ENCODE peak calls at places on chromosome 1, in four cellular contexts. One of them, this sample, is unnamed.

GRCh38 chr1:30677471-30677870 is 45.9 kb downstream of the MATN1 start:
- DNase-seq in GM12878: no peak
- DNase-seq in HepG2: no peak
- DNase-seq in K562: no peak
- DNase-seq in this sample: no peak

GRCh38 chr1:110187139-110187890 is 22.8 kb upstream of the KCNC4 start:
- DNase-seq in HepG2: no peak
- DNase-seq in K562: no peak
- DNase-seq in GM12878: no peak
- DNase-seq in this sample: no peak

GRCh38 chr1:245234217-245235120 is 79.7 kb downstream of the KIF26B start:
- DNase-seq in GM12878: no peak
- DNase-seq in K562: no peak
- DNase-seq in HepG2: no peak
- DNase-seq in this sample: no peak

GRCh38 chr1:234925440-234926251 is 203.0 kb downstream of the TOMM20 start:
- DNase-seq in GM12878: peak; percentile 40
- DNase-seq in HepG2: peak; percentile 80
- DNase-seq in K562: no peak
- DNase-seq in this sample: peak; percentile 99

GRCh38 chr1:243718893-243719292 is 131.2 kb downstream of the AKT3 start:
- DNase-seq in HepG2: no peak
- DNase-seq in GM12878: no peak
- DNase-seq in K562: no peak
- DNase-seq in this sample: peak; percentile 85

GRCh38 chr1:119139393-119139792 is 1.1 kb downstream of the WARS2 start:
- DNase-seq in GM12878: peak; percentile 44
- DNase-seq in K562: peak; percentile 52
- DNase-seq in HepG2: no peak
- DNase-seq in this sample: no peak

GRCh38 chr1:12572506-12572905 is 45.5 kb downstream of the DHRS3 start:
- DNase-seq in GM12878: no peak
- DNase-seq in K562: no peak
- DNase-seq in HepG2: no peak
- DNase-seq in this sample: no peak

GRCh38 chr1:7393141-7393540 is 378.0 kb upstream of the VAMP3 start:
- DNase-seq in K562: no peak
- DNase-seq in GM12878: no peak
- DNase-seq in HepG2: no peak
- DNase-seq in this sample: no peak

GRCh38 chr1:94709891-94710581 is 110.1 kb upstream of the SLC44A3 start:
- DNase-seq in GM12878: no peak
- DNase-seq in HepG2: no peak
- DNase-seq in K562: no peak
- DNase-seq in this sample: peak; percentile 43

GRCh38 chr1:214228976-214229375 is 52.0 kb upstream of the SMYD2 start:
- DNase-seq in GM12878: no peak
- DNase-seq in K562: no peak
- DNase-seq in HepG2: no peak
- DNase-seq in this sample: no peak

GRCh38 chr1:231584117-231584516 is 42.5 kb upstream of the DISC1 start:
- DNase-seq in K562: peak; percentile 68
- DNase-seq in GM12878: no peak
- DNase-seq in HepG2: peak; percentile 47
- DNase-seq in this sample: peak; percentile 82

GRCh38 chr1:162500805-162501204 is 3.2 kb downstream of the UHMK1 start:
- DNase-seq in K562: no peak
- DNase-seq in HepG2: no peak
- DNase-seq in GM12878: no peak
- DNase-seq in this sample: peak; percentile 36

GRCh38 chr1:170662561-170662971 is 1.4 kb upstream of the PRRX1 start:
- DNase-seq in HepG2: no peak
- DNase-seq in GM12878: no peak
- DNase-seq in K562: no peak
- DNase-seq in this sample: peak; percentile 33

GRCh38 chr1:32972814-32973428 is 8.3 kb upstream of the RNF19B start:
- DNase-seq in HepG2: no peak
- DNase-seq in K562: no peak
- DNase-seq in GM12878: no peak
- DNase-seq in this sample: peak; percentile 45

GRCh38 chr1:165456114-165456513 is 11.2 kb upstream of the RXRG start:
- DNase-seq in K562: no peak
- DNase-seq in HepG2: no peak
- DNase-seq in GM12878: no peak
- DNase-seq in this sample: no peak

GRCh38 chr1:235724716-235725115 is 75.1 kb upstream of the GNG4 start:
- DNase-seq in K562: no peak
- DNase-seq in HepG2: no peak
- DNase-seq in GM12878: no peak
- DNase-seq in this sample: no peak

GRCh38 chr1:50174101-50174500 is 65.4 kb downstream of the ELAVL4 start:
- DNase-seq in K562: no peak
- DNase-seq in HepG2: no peak
- DNase-seq in GM12878: no peak
- DNase-seq in this sample: no peak

GRCh38 chr1:234721476-234722266 is 111.7 kb upstream of the IRF2BP2 start:
- DNase-seq in GM12878: no peak
- DNase-seq in K562: peak; percentile 43
- DNase-seq in HepG2: peak; percentile 97
- DNase-seq in this sample: peak; percentile 98

GRCh38 chr1:83950106-83950661 is 48.7 kb downstream of the TTLL7 start:
- DNase-seq in K562: no peak
- DNase-seq in HepG2: no peak
- DNase-seq in GM12878: no peak
- DNase-seq in this sample: no peak

GRCh38 chr1:99119193-99119592 is 114.5 kb upstream of the PLPPR5 start:
- DNase-seq in GM12878: no peak
- DNase-seq in K562: no peak
- DNase-seq in HepG2: no peak
- DNase-seq in this sample: no peak

GRCh38 chr1:193406901-193407300 is 220.5 kb upstream of the B3GALT2 start:
- DNase-seq in HepG2: peak; percentile 28
- DNase-seq in K562: peak; percentile 41
- DNase-seq in GM12878: no peak
- DNase-seq in this sample: peak; percentile 72

GRCh38 chr1:204350857-204351573 is 8.7 kb downstream of the PLEKHA6 start:
- DNase-seq in GM12878: no peak
- DNase-seq in HepG2: no peak
- DNase-seq in K562: peak; percentile 28
- DNase-seq in this sample: peak; percentile 81

GRCh38 chr1:210980082-210980481 is 153.9 kb downstream of the KCNH1 start:
- DNase-seq in K562: no peak
- DNase-seq in GM12878: no peak
- DNase-seq in HepG2: no peak
- DNase-seq in this sample: no peak
- TF ChIP-seq BHLHE40 in K562: no peak
- TF ChIP-seq BHLHE40 in GM12878: no peak
- TF ChIP-seq BHLHE40 in HepG2: no peak
- TF ChIP-seq BHLHE40 in this sample: no peak

DNA sequence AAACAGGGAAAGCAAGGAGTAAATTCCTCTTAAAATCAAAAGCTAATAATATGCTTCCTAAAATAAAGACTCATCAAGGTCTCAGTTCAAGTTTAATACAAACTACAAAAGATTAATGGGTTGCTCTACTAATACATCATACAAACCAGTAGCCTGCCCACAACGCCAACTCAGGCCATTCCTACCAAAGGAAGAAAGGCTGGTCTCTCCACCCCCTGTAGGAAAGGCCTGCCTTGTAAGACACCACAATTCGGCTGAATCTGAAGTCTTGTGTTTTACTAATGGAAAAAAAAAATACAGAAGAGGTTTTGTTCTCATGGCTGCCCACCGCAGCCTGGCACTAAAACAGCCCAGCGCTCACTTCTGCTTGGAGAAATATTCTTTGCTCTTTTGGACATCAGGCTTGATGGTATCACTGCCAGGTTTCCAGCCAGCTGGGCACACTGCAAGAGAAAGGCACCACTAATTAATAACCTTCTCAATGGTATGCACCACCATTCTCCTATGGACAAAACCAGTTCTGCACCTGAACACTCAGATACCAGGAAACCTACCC is 10.6 kb downstream of the PRDX1 start:
- DNase-seq in HepG2: no peak
- DNase-seq in GM12878: no peak
- DNase-seq in K562: no peak
- DNase-seq in this sample: no peak
- H2AFZ ChIP-seq in HepG2: no peak overlapping the region
- H2AFZ ChIP-seq in GM12878: no peak overlapping the region
- H2AFZ ChIP-seq in K562: no peak overlapping the region
- H2AFZ ChIP-seq in this sample: no peak overlapping the region

DNA sequence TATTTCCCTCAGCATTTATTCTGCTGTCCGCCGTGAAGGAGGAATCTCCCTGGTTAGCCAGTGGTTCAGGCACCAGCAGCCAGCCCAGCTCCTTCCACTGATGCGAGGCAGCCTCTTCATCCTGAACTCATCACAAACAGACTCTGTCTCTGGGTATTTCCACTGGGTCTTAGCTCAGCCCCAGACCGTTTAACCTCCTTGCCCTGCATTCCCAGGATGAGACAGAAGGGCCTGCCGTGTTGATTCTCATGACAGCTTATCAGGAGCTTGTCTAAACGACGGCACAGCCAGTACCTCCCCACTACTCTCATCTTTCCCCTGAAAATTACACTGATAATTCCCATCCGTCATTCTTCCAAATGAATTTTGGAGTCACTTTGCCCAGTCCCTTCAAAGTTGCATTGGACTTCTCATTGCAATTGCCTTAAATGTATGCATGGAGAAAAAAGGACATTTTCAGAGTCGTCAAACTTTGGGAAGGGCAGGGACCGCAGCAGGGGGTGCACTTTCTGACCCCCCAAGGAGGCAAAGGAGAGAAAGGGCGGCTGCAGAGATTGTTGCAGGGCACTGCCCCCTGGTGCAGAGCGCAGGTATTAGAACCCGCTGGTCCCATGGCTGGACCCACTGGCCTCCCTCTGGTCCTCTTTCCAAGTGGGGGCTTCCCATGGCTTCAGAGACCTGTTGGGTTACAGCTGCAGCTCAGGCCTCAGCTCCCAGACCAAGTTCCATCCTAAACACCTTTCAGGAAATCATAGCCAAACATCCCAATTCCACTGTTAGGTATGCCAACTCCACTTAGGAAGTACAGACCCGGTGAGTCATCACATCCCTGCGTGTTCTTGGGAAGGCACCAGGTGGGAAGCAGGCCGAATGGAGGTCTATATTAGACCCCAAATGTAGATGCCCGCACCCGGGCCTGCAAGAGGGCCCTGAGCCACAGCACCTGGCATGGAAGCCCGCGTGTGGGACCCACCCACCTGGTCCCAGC is 3.7 kb upstream of the MEGF6 start:
- DNase-seq in GM12878: no peak
- DNase-seq in K562: peak; percentile 44
- DNase-seq in HepG2: no peak
- DNase-seq in this sample: no peak
- TF ChIP-seq BHLHE40 in GM12878: no peak
- TF ChIP-seq BHLHE40 in K562: no peak
- TF ChIP-seq BHLHE40 in HepG2: no peak
- TF ChIP-seq BHLHE40 in this sample: no peak

GRCh38 chr1:227733751-227734545 is 1.2 kb downstream of the JMJD4 start:
- DNase-seq in K562: no peak
- DNase-seq in HepG2: no peak
- DNase-seq in GM12878: no peak
- DNase-seq in this sample: no peak
- H2AFZ ChIP-seq in K562: peak overlapping the region; percentile 97
- H2AFZ ChIP-seq in HepG2: no peak overlapping the region
- H2AFZ ChIP-seq in GM12878: peak overlapping the region; percentile 25
- H2AFZ ChIP-seq in this sample: peak overlapping the region; percentile 98

GRCh38 chr1:22325531-22326371 is 125.9 kb upstream of the ZBTB40 start:
- DNase-seq in HepG2: no peak
- DNase-seq in GM12878: no peak
- DNase-seq in K562: no peak
- DNase-seq in this sample: no peak
- TF ChIP-seq BHLHE40 in HepG2: no peak
- TF ChIP-seq BHLHE40 in GM12878: no peak
- TF ChIP-seq BHLHE40 in K562: no peak
- TF ChIP-seq BHLHE40 in this sample: no peak

GRCh38 chr1:226125097-226125630 is 61.4 kb downstream of the ACBD3 start:
- DNase-seq in K562: peak; percentile 94
- DNase-seq in HepG2: peak; percentile 70
- DNase-seq in GM12878: peak; percentile 55
- DNase-seq in this sample: peak; percentile 73
- H2AFZ ChIP-seq in K562: peak overlapping the region; percentile 80
- H2AFZ ChIP-seq in HepG2: peak overlapping the region; percentile 92
- H2AFZ ChIP-seq in GM12878: peak overlapping the region; percentile 76
- H2AFZ ChIP-seq in this sample: peak overlapping the region; percentile 77

DNA sequence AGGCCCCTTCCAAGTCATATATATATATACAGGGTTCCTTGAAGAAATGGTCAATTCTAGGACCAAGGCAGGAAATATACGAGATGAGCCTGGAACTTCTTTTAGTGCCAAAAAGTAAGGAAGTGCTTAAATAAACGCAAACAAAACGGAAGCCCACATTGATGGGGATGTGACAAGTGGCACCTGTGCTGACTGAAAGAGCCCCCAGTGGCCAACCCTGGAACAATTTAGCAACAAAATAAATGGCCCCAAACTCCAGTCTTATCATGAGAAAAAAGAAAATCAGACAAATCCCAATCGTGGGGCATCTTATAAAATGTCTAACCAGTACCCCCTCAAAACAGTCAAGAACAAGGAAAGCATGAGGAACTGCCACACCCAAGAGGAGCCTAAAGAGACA is 17.7 kb downstream of the PLA2G5 start:
- DNase-seq in HepG2: no peak
- DNase-seq in K562: peak; percentile 20
- DNase-seq in GM12878: no peak
- DNase-seq in this sample: no peak
- TF ChIP-seq BHLHE40 in HepG2: no peak
- TF ChIP-seq BHLHE40 in K562: no peak
- TF ChIP-seq BHLHE40 in GM12878: no peak
- TF ChIP-seq BHLHE40 in this sample: no peak

GRCh38 chr1:154931940-154932487 is 4.5 kb downstream of the PMVK start:
- DNase-seq in K562: no peak
- DNase-seq in GM12878: no peak
- DNase-seq in HepG2: peak; percentile 85
- DNase-seq in this sample: no peak
- H2AFZ ChIP-seq in K562: no peak overlapping the region
- H2AFZ ChIP-seq in GM12878: no peak overlapping the region
- H2AFZ ChIP-seq in HepG2: no peak overlapping the region
- H2AFZ ChIP-seq in this sample: no peak overlapping the region

GRCh38 chr1:151756291-151756690 is 7.0 kb downstream of the MRPL9 start:
- DNase-seq in K562: no peak
- DNase-seq in HepG2: no peak
- DNase-seq in GM12878: no peak
- DNase-seq in this sample: peak; percentile 44
- TF ChIP-seq BHLHE40 in K562: no peak
- TF ChIP-seq BHLHE40 in HepG2: no peak
- TF ChIP-seq BHLHE40 in GM12878: no peak
- TF ChIP-seq BHLHE40 in this sample: no peak

This sample was measured in IMR-90.